ENCODE peak calls at places on chromosomes 1 and 21, in ten cellular contexts. One of them, this sample, is unnamed.

GRCh38 chr21:44907225-44907965 is 13.3 kb downstream of the ITGB2 start:
- DNase-seq in Panc1: no peak
- DNase-seq in NCI-H510A treated with DMSO at 0.1 percent for 48 hours: no peak
- DNase-seq in mesenteric fat pad: no peak
- DNase-seq in BJ: no peak
- DNase-seq in EH: no peak
- DNase-seq in epithelial cell of esophagus: no peak
- DNase-seq in substantia nigra: no peak
- DNase-seq in stimulated activated CD4-positive, alpha-beta T cell treated with anti-CD3 and anti-CD28 coated beads, Interleukin-1b, Interleukin-23, amount 100 ng/mL, for 4 hours: no peak
- DNase-seq in mesothelial cell of epicardium: no peak
- DNase-seq in this sample: no peak

GRCh38 chr1:228004331-228004871 is 2.4 kb upstream of the WNT3A start:
- DNase-seq in Panc1: peak
- DNase-seq in NCI-H510A treated with DMSO at 0.1 percent for 48 hours: no peak
- DNase-seq in mesenteric fat pad: peak
- DNase-seq in BJ: no peak
- DNase-seq in EH: peak
- DNase-seq in epithelial cell of esophagus: peak
- DNase-seq in substantia nigra: no peak
- DNase-seq in stimulated activated CD4-positive, alpha-beta T cell treated with anti-CD3 and anti-CD28 coated beads, Interleukin-1b, Interleukin-23, amount 100 ng/mL, for 4 hours: no peak
- DNase-seq in mesothelial cell of epicardium: no peak
- DNase-seq in this sample: no peak

GRCh38 chr1:183237046-183237445 is 51.0 kb downstream of the LAMC2 start:
- DNase-seq in Panc1: no peak
- DNase-seq in NCI-H510A treated with DMSO at 0.1 percent for 48 hours: no peak
- DNase-seq in mesenteric fat pad: no peak
- DNase-seq in BJ: no peak
- DNase-seq in EH: no peak
- DNase-seq in epithelial cell of esophagus: no peak
- DNase-seq in substantia nigra: no peak
- DNase-seq in stimulated activated CD4-positive, alpha-beta T cell treated with anti-CD3 and anti-CD28 coated beads, Interleukin-1b, Interleukin-23, amount 100 ng/mL, for 4 hours: no peak
- DNase-seq in mesothelial cell of epicardium: no peak
- DNase-seq in this sample: no peak

GRCh38 chr1:38773483-38773882 is 86.1 kb downstream of the RRAGC start:
- DNase-seq in Panc1: no peak
- DNase-seq in NCI-H510A treated with DMSO at 0.1 percent for 48 hours: no peak
- DNase-seq in mesenteric fat pad: no peak
- DNase-seq in BJ: no peak
- DNase-seq in EH: no peak
- DNase-seq in epithelial cell of esophagus: no peak
- DNase-seq in substantia nigra: no peak
- DNase-seq in stimulated activated CD4-positive, alpha-beta T cell treated with anti-CD3 and anti-CD28 coated beads, Interleukin-1b, Interleukin-23, amount 100 ng/mL, for 4 hours: no peak
- DNase-seq in mesothelial cell of epicardium: no peak
- DNase-seq in this sample: no peak

GRCh38 chr1:186093437-186093836 is 281.6 kb downstream of the TPR start:
- DNase-seq in Panc1: no peak
- DNase-seq in NCI-H510A treated with DMSO at 0.1 percent for 48 hours: no peak
- DNase-seq in mesenteric fat pad: no peak
- DNase-seq in BJ: no peak
- DNase-seq in EH: peak
- DNase-seq in epithelial cell of esophagus: no peak
- DNase-seq in substantia nigra: no peak
- DNase-seq in stimulated activated CD4-positive, alpha-beta T cell treated with anti-CD3 and anti-CD28 coated beads, Interleukin-1b, Interleukin-23, amount 100 ng/mL, for 4 hours: no peak
- DNase-seq in mesothelial cell of epicardium: no peak
- DNase-seq in this sample: no peak

GRCh38 chr21:35063428-35064172 is 14.5 kb upstream of the RUNX1 start:
- DNase-seq in Panc1: no peak
- DNase-seq in NCI-H510A treated with DMSO at 0.1 percent for 48 hours: no peak
- DNase-seq in mesenteric fat pad: no peak
- DNase-seq in BJ: no peak
- DNase-seq in EH: no peak
- DNase-seq in epithelial cell of esophagus: peak
- DNase-seq in substantia nigra: no peak
- DNase-seq in stimulated activated CD4-positive, alpha-beta T cell treated with anti-CD3 and anti-CD28 coated beads, Interleukin-1b, Interleukin-23, amount 100 ng/mL, for 4 hours: no peak
- DNase-seq in mesothelial cell of epicardium: no peak
- DNase-seq in this sample: no peak

GRCh38 chr1:166703141-166703540 is 136.1 kb upstream of the POGK start:
- DNase-seq in Panc1: no peak
- DNase-seq in NCI-H510A treated with DMSO at 0.1 percent for 48 hours: no peak
- DNase-seq in mesenteric fat pad: no peak
- DNase-seq in BJ: no peak
- DNase-seq in EH: no peak
- DNase-seq in epithelial cell of esophagus: no peak
- DNase-seq in substantia nigra: no peak
- DNase-seq in stimulated activated CD4-positive, alpha-beta T cell treated with anti-CD3 and anti-CD28 coated beads, Interleukin-1b, Interleukin-23, amount 100 ng/mL, for 4 hours: no peak
- DNase-seq in mesothelial cell of epicardium: no peak
- DNase-seq in this sample: no peak

GRCh38 chr1:99251308-99251707 is 13.0 kb upstream of the PLPPR4 start:
- DNase-seq in Panc1: no peak
- DNase-seq in NCI-H510A treated with DMSO at 0.1 percent for 48 hours: no peak
- DNase-seq in mesenteric fat pad: no peak
- DNase-seq in BJ: no peak
- DNase-seq in EH: no peak
- DNase-seq in epithelial cell of esophagus: no peak
- DNase-seq in substantia nigra: no peak
- DNase-seq in stimulated activated CD4-positive, alpha-beta T cell treated with anti-CD3 and anti-CD28 coated beads, Interleukin-1b, Interleukin-23, amount 100 ng/mL, for 4 hours: no peak
- DNase-seq in mesothelial cell of epicardium: no peak
- DNase-seq in this sample: no peak

GRCh38 chr21:14382486-14382834 is 486 bp downstream of the HSPA13 start:
- DNase-seq in Panc1: no peak
- DNase-seq in NCI-H510A treated with DMSO at 0.1 percent for 48 hours: no peak
- DNase-seq in mesenteric fat pad: no peak
- DNase-seq in BJ: no peak
- DNase-seq in EH: peak
- DNase-seq in epithelial cell of esophagus: peak
- DNase-seq in substantia nigra: no peak
- DNase-seq in stimulated activated CD4-positive, alpha-beta T cell treated with anti-CD3 and anti-CD28 coated beads, Interleukin-1b, Interleukin-23, amount 100 ng/mL, for 4 hours: peak
- DNase-seq in mesothelial cell of epicardium: no peak
- DNase-seq in this sample: no peak

GRCh38 chr1:65176071-65176470 is 28.1 kb downstream of the AK4 start:
- DNase-seq in Panc1: no peak
- DNase-seq in NCI-H510A treated with DMSO at 0.1 percent for 48 hours: no peak
- DNase-seq in mesenteric fat pad: no peak
- DNase-seq in BJ: no peak
- DNase-seq in EH: no peak
- DNase-seq in epithelial cell of esophagus: no peak
- DNase-seq in substantia nigra: no peak
- DNase-seq in stimulated activated CD4-positive, alpha-beta T cell treated with anti-CD3 and anti-CD28 coated beads, Interleukin-1b, Interleukin-23, amount 100 ng/mL, for 4 hours: no peak
- DNase-seq in mesothelial cell of epicardium: no peak
- DNase-seq in this sample: no peak

GRCh38 chr1:35852241-35852640 is 30.8 kb upstream of the AGO1 start:
- DNase-seq in Panc1: no peak
- DNase-seq in NCI-H510A treated with DMSO at 0.1 percent for 48 hours: no peak
- DNase-seq in mesenteric fat pad: no peak
- DNase-seq in BJ: no peak
- DNase-seq in EH: no peak
- DNase-seq in epithelial cell of esophagus: no peak
- DNase-seq in substantia nigra: no peak
- DNase-seq in stimulated activated CD4-positive, alpha-beta T cell treated with anti-CD3 and anti-CD28 coated beads, Interleukin-1b, Interleukin-23, amount 100 ng/mL, for 4 hours: no peak
- DNase-seq in mesothelial cell of epicardium: no peak
- DNase-seq in this sample: no peak